ENCODE peak calls at places on chromosomes 4 and X, in seven cellular contexts. O, L, J, C, B, E and X are unnamed samples.

GRCh38 chrX:11374570-11374969 is 81.4 kb downstream of the AMELX start:
- DNase-seq in O (no peak), L (no peak), J (no peak), C (no peak), B (no peak), E (no peak), X (no peak)

GRCh38 chr4:98260047-98260578 is 1.1 kb upstream of the RAP1GDS1 start:
- DNase-seq in O (peak), L (peak), J (no peak), C (peak), B (no peak), E (peak), X (peak)

GRCh38 chr4:21790437-21791029 is 158.0 kb downstream of the KCNIP4 start:
- DNase-seq in O (no peak), L (no peak), J (no peak), C (no peak), B (no peak), E (no peak), X (peak)

GRCh38 chr4:143773998-143774898 is 73.8 kb upstream of the FREM3 start:
- DNase-seq in O (no peak), L (peak), J (no peak), C (peak), B (peak), E (peak), X (peak)

GRCh38 chrX:13212191-13212651 is 107.6 kb downstream of the ATXN3L start:
- DNase-seq in O (no peak), L (no peak), J (no peak), C (no peak), B (no peak), E (no peak), X (no peak)

GRCh38 chrX:154464806-154465365 is 6.8 kb downstream of the PLXNA3 start:
- DNase-seq in O (no peak), L (no peak), J (no peak), C (no peak), B (no peak), E (no peak), X (no peak)

GRCh38 chr4:26268246-26268645 is 52.6 kb upstream of the RBPJ start:
- DNase-seq in O (no peak), L (no peak), J (no peak), C (no peak), B (no peak), E (no peak), X (no peak)

GRCh38 chr4:7146059-7146763 is 46.1 kb upstream of the SORCS2 start:
- DNase-seq in O (no peak), L (no peak), J (no peak), C (no peak), B (no peak), E (no peak), X (no peak)

GRCh38 chr4:1711055-1711905 is 839 bp downstream of the SLBP start:
- DNase-seq in O (peak), L (peak), J (no peak), C (no peak), B (no peak), E (peak), X (peak)

GRCh38 chr4:16819652-16820051 is 78.8 kb downstream of the LDB2 start:
- DNase-seq in O (no peak), L (no peak), J (no peak), C (no peak), B (no peak), E (no peak), X (no peak)

GRCh38 chr4:71209161-71209560 is 129.7 kb upstream of the SLC4A4 start:
- DNase-seq in O (no peak), L (no peak), J (peak), C (no peak), B (no peak), E (no peak), X (no peak)

GRCh38 chr4:55722132-55722531 is 86.0 kb upstream of the NMU start:
- DNase-seq in O (no peak), L (no peak), J (no peak), C (peak), B (no peak), E (no peak), X (no peak)

GRCh38 chr4:153764611-153765368 is 5.0 kb upstream of the RNF175 start:
- DNase-seq in O (no peak), L (no peak), J (peak), C (no peak), B (no peak), E (no peak), X (no peak)

GRCh38 chr4:22921891-22922290 is 229.2 kb downstream of the GBA3 start:
- DNase-seq in O (no peak), L (no peak), J (no peak), C (no peak), B (no peak), E (no peak), X (no peak)

GRCh38 chr4:148435654-148436406 is 6.4 kb downstream of the NR3C2 start:
- DNase-seq in O (no peak), L (peak), J (no peak), C (no peak), B (no peak), E (no peak), X (no peak)

GRCh38 chr4:17358236-17358635 is 153.7 kb downstream of the QDPR start:
- DNase-seq in O (no peak), L (no peak), J (no peak), C (no peak), B (no peak), E (no peak), X (no peak)

GRCh38 chr4:156109943-156110925 is 156.6 kb upstream of the CTSO start:
- DNase-seq in O (no peak), L (no peak), J (no peak), C (peak), B (no peak), E (peak), X (peak)

GRCh38 chr4:6869944-6870343 is 39.7 kb upstream of the TBC1D14 start:
- DNase-seq in O (no peak), L (no peak), J (no peak), C (no peak), B (no peak), E (no peak), X (no peak)

GRCh38 chrX:24918715-24919114 is 97.0 kb downstream of the ARX start:
- DNase-seq in O (no peak), L (no peak), J (no peak), C (no peak), B (no peak), E (no peak), X (no peak)

GRCh38 chrX:111634823-111635410 is 46.1 kb upstream of the ALG13 start:
- DNase-seq in O (no peak), L (no peak), J (no peak), C (no peak), B (no peak), E (no peak), X (no peak)

GRCh38 chr4:27318740-27319139 is 458.1 kb downstream of the STIM2 start:
- DNase-seq in O (no peak), L (peak), J (no peak), C (no peak), B (no peak), E (peak), X (peak)

GRCh38 chr4:62548765-62549164 is 1348.6 kb downstream of the ADGRL3 start:
- DNase-seq in O (no peak), L (no peak), J (no peak), C (no peak), B (no peak), E (no peak), X (no peak)

GRCh38 chrX:111447298-111447697 is 35.3 kb upstream of the DCX start:
- DNase-seq in O (no peak), L (peak), J (no peak), C (peak), B (no peak), E (peak), X (peak)

GRCh38 chr4:26252349-26252748 is 68.5 kb upstream of the RBPJ start:
- DNase-seq in O (no peak), L (no peak), J (no peak), C (no peak), B (no peak), E (no peak), X (no peak)

GRCh38 chrX:111585337-111585736 is 73.9 kb downstream of the SERTM2 start:
- DNase-seq in O (no peak), L (no peak), J (no peak), C (no peak), B (no peak), E (no peak), X (no peak)

GRCh38 chr4:108492816-108493595 is 127.4 kb upstream of the RPL34 start:
- DNase-seq in O (no peak), L (no peak), J (no peak), C (peak), B (no peak), E (peak), X (no peak)

GRCh38 chrX:41718481-41719245 is 5.3 kb upstream of the GPR82 start:
- DNase-seq in O (no peak), L (no peak), J (no peak), C (no peak), B (no peak), E (no peak), X (no peak)